ENCODE peak calls at places on chromosome 11, in five cellular contexts. Q is stomach, W is colonic mucosa, U is hepatocyte, J is ovary. G is an unnamed sample.

GRCh38 chr11:103940542-103940941 is 95.9 kb upstream of the DDI1 start:
- DNase-seq in Q (no peak), W (no peak), U (no peak), J (no peak), G (no peak)

GRCh38 chr11:84800755-84801346 is 826.3 kb downstream of the DLG2 start:
- DNase-seq in Q (no peak), W (no peak), U (peak; percentile 56), J (no peak), G (no peak)

GRCh38 chr11:46733234-46733633 is 14.2 kb downstream of the F2 start:
- DNase-seq in Q (no peak), W (no peak), U (no peak), J (no peak), G (no peak)

GRCh38 chr11:89452780-89453179 is 38.4 kb downstream of the NOX4 start:
- DNase-seq in Q (no peak), W (no peak), U (no peak), J (no peak), G (no peak)

GRCh38 chr11:118618115-118618990 is 10.9 kb downstream of the PHLDB1 start:
- DNase-seq in Q (peak; percentile 44), W (peak; percentile 55), U (no peak), J (peak; percentile 79), G (no peak)

GRCh38 chr11:87036756-87037449 is 831 bp upstream of the TMEM135 start:
- DNase-seq in Q (no peak), W (peak; percentile 51), U (no peak), J (no peak), G (no peak)

GRCh38 chr11:100930185-100930778 is 199.3 kb downstream of the PGR start:
- DNase-seq in Q (no peak), W (no peak), U (peak; percentile 76), J (no peak), G (no peak)

GRCh38 chr11:116193321-116194114 is 579.3 kb downstream of the BUD13 start:
- DNase-seq in Q (peak; percentile 67), W (peak; percentile 44), U (peak; percentile 74), J (peak; percentile 28), G (no peak)

GRCh38 chr11:112537846-112538330 is 277.2 kb upstream of the PLET1 start:
- DNase-seq in Q (no peak), W (no peak), U (peak; percentile 35), J (no peak), G (no peak)

GRCh38 chr11:129637983-129638776 is 177.5 kb upstream of the TMEM45B start:
- DNase-seq in Q (no peak), W (no peak), U (no peak), J (no peak), G (no peak)

GRCh38 chr11:83990160-83990733 is 704.1 kb upstream of the CCDC90B start:
- DNase-seq in Q (no peak), W (no peak), U (peak; percentile 6), J (peak; percentile 18), G (no peak)

GRCh38 chr11:57318178-57318577 is 6.6 kb downstream of the TNKS1BP1 start:
- DNase-seq in Q (peak; percentile 48), W (peak; percentile 55), U (no peak), J (no peak), G (no peak)

GRCh38 chr11:120248551-120249278 is 8.8 kb downstream of the POU2F3 start:
- DNase-seq in Q (no peak), W (no peak), U (no peak), J (no peak), G (no peak)

GRCh38 chr11:16867097-16867496 is 128.7 kb downstream of the C11orf58 start:
- DNase-seq in Q (no peak), W (no peak), U (peak; percentile 37), J (no peak), G (no peak)

GRCh38 chr11:73783483-73784020 is 4.1 kb upstream of the MRPL48 start:
- DNase-seq in Q (no peak), W (no peak), U (no peak), J (no peak), G (no peak)

GRCh38 chr11:73787051-73787642 is 527 bp upstream of the MRPL48 start:
- DNase-seq in Q (no peak), W (no peak), U (no peak), J (no peak), G (no peak)

GRCh38 chr11:73784734-73785133 is 2.9 kb upstream of the MRPL48 start:
- DNase-seq in Q (no peak), W (no peak), U (no peak), J (no peak), G (no peak)

GRCh38 chr11:73784080-73784634 is 3.5 kb upstream of the MRPL48 start:
- DNase-seq in Q (no peak), W (no peak), U (peak; percentile 13), J (no peak), G (no peak)

DNA sequence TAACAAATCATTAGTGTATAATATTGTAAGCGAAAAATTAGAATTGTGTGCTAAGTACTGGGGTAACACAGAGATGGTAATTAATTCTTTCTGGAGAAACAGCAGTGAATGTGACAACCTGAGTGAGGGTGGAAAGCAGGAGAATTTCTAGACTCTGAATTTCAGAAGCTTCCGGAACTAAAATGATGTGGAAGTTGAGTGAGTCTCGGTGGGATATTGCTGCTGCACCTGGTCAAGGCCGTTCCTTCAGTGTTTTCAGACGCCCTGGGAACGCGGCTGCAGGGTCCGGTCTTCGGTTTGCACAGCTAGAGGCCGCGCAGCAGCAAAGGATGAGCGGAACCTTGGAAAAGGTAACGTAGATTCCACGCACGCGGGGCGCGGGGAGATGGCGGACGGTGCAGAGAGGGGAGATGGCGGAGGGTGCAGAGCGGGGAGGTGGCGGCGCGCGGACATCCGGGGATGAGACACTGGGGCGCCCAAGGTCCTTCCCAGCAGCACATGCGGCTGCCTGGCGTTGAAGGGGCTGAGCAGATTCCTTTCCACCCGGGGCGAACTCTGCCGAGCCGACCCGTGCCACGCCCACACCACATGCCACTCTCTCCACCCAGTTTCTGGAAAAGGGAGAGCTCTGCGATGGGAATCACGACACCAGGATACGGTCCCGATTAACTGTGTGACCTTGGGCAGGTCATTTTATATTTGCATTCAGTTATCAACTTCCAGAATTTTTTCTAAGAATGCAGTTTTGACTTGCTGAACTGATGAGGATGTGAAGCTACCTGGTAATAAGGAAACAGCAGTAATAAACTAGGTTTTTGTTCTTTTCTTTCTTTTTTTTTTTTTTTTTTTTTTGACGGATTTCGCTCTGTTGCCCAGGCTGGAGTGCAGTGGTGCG is at the start of gene MRPL48:
- DNase-seq in Q (peak; percentile 89), W (peak; percentile 95), U (peak; percentile 95), J (peak; percentile 86), G (peak; percentile 97)
- H3K27ac ChIP-seq in Q (peak within 1 kb of the TSS; percentile 94), W (peak within 1 kb of the TSS; percentile 96), U (peak within 1 kb of the TSS; percentile 95), J (peak within 1 kb of the TSS; percentile 54), G (peak within 1 kb of the TSS; percentile 89)

GRCh38 chr11:96311120-96311568 is 31.9 kb downstream of the MAML2 start:
- DNase-seq in Q (no peak), W (peak; percentile 48), U (peak; percentile 34), J (no peak), G (no peak)

GRCh38 chr11:96307748-96308133 is 35.3 kb downstream of the MAML2 start:
- DNase-seq in Q (no peak), W (peak; percentile 75), U (peak; percentile 39), J (no peak), G (no peak)

GRCh38 chr11:96309001-96309642 is 33.9 kb downstream of the MAML2 start:
- DNase-seq in Q (no peak), W (no peak), U (no peak), J (no peak), G (no peak)

GRCh38 chr11:96309643-96310017 is 33.4 kb downstream of the MAML2 start:
- DNase-seq in Q (no peak), W (no peak), U (no peak), J (no peak), G (no peak)

GRCh38 chr11:96310236-96310635 is 32.8 kb downstream of the MAML2 start:
- DNase-seq in Q (no peak), W (no peak), U (no peak), J (no peak), G (no peak)
- H3K4me1 ChIP-seq in Q (peaks cover 97% of the 10 kb centered on the region), W (peaks cover 28% of the 10 kb centered on the region), U (peaks cover 48% of the 10 kb centered on the region), J (peaks cover 22% of the 10 kb centered on the region), G (peaks cover 94% of the 10 kb centered on the region)

GRCh38 chr11:61963016-61963281 is 4.5 kb downstream of the FTH1 start:
- DNase-seq in Q (no peak), W (no peak), U (no peak), J (no peak), G (no peak)

GRCh38 chr11:61963282-61964057 is 4.0 kb downstream of the FTH1 start:
- DNase-seq in Q (no peak), W (no peak), U (no peak), J (peak; percentile 7), G (no peak)

GRCh38 chr11:61960532-61960931 is 6.9 kb downstream of the FTH1 start:
- DNase-seq in Q (no peak), W (no peak), U (no peak), J (peak; percentile 7), G (no peak)

GRCh38 chr11:61961570-61962212 is 5.7 kb downstream of the FTH1 start:
- DNase-seq in Q (peak; percentile 67), W (peak; percentile 53), U (peak; percentile 75), J (peak; percentile 39), G (no peak)

GRCh38 chr11:61962213-61963015 is 5.0 kb downstream of the FTH1 start:
- DNase-seq in Q (no peak), W (no peak), U (no peak), J (peak; percentile 5), G (no peak)
- H3K36me3 ChIP-seq in Q (peaks cover 60% of the 10 kb centered on the region), W (peaks cover 8% of the 10 kb centered on the region), U (no peaks in the 10 kb centered on the region), J (no peaks in the 10 kb centered on the region), G (peaks cover 16% of the 10 kb centered on the region)

DNA sequence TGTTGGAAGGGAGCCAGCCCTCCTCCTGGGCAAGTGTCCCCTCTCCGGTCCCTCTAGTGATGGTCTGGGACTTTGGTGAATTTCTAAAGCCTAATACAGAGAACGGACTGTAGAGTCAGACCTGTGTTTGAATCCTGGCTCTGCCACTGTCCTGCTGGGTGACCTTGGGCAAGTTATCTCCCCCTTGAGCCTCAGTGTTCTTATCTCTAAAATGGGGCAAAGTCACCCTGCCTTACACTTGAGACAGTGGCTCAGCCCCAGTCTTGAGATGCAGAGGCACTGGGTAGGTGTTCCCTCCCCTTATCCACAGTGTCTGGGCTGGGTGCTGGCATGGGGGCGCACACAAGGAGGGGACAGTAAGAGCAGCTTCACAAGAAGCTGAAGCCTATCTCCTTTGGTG is 20.9 kb downstream of the DGAT2 start:
- DNase-seq in Q (no peak), W (no peak), U (no peak), J (no peak), G (no peak)
- H3K27ac ChIP-seq in Q (no peak overlapping the region), W (no peak overlapping the region), U (no peak overlapping the region), J (no peak overlapping the region), G (no peak overlapping the region)

GRCh38 chr11:121476379-121477032 is 23.7 kb upstream of the SORL1-AS1 start:
- DNase-seq in Q (no peak), W (no peak), U (peak; percentile 48), J (no peak), G (no peak)
- H3K4me1 ChIP-seq in Q (peaks cover 51% of the 10 kb centered on the region), W (no peaks in the 10 kb centered on the region), U (peaks cover 9% of the 10 kb centered on the region), J (peaks cover 3% of the 10 kb centered on the region), G (peaks cover 12% of the 10 kb centered on the region)

DNA sequence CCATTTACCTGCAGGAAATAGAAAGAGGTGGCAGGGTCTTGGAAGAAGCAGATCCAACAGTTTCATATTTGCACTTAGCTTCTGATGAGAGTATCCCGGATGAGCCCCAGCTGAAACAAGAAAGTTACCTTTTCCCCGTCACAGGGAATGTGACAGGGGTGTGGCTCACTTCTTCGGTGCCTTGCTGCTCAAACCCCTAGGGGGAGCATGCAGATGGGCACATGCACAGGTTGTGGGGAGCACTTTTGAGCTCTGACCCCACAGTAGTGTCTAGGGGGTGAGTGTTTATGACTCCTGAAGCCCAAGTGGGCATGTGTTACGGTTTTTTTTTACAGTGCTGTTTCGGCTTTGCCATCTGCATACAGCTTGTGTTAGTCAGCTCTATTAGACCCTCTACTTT is 1221.0 kb downstream of the JRKL start:
- DNase-seq in Q (no peak), W (no peak), U (no peak), J (no peak), G (no peak)
- H3K36me3 ChIP-seq in Q (no peaks in the 10 kb centered on the region), W (no peaks in the 10 kb centered on the region), U (no peaks in the 10 kb centered on the region), J (no peaks in the 10 kb centered on the region), G (no peaks in the 10 kb centered on the region)